ENCODE peak calls at places on chromosomes 4 and X, in four cellular contexts. J, I, Z and O are unnamed samples.
A peak's percentile ranks its signal among the peaks of the same experiment; 100 is the strongest.

GRCh38 chr4:64776820-64777219 is 367.6 kb upstream of the TECRL start:
- DNase-seq in J (no peak), I (no peak), Z (no peak), O (no peak)

GRCh38 chr4:122836941-122837340 is 10.3 kb downstream of the FGF2 start:
- DNase-seq in J (no peak), I (no peak), Z (peak; percentile 61), O (peak; percentile 86)

GRCh38 chr4:177444911-177445736 is 2.9 kb upstream of the AGA start:
- DNase-seq in J (no peak), I (no peak), Z (no peak), O (no peak)

GRCh38 chr4:176193126-176193525 is 2.3 kb downstream of the SPATA4 start:
- DNase-seq in J (no peak), I (no peak), Z (no peak), O (peak; percentile 89)

GRCh38 chr4:118816538-118817177 is 19.3 kb downstream of the SEC24D start:
- DNase-seq in J (no peak), I (no peak), Z (no peak), O (peak; percentile 11)

GRCh38 chr4:76016383-76016782 is 6.9 kb downstream of the CXCL10 start:
- DNase-seq in J (no peak), I (peak; percentile 30), Z (no peak), O (peak; percentile 59)

GRCh38 chr4:172042714-172043114 is 229.5 kb downstream of the GALNTL6 start:
- DNase-seq in J (no peak), I (no peak), Z (peak; percentile 6), O (peak; percentile 40)

GRCh38 chr4:45043916-45044315 is 317.6 kb upstream of the GNPDA2 start:
- DNase-seq in J (no peak), I (no peak), Z (no peak), O (no peak)

GRCh38 chr4:93467484-93468155 is 360.9 kb upstream of the ATOH1 start:
- DNase-seq in J (no peak), I (no peak), Z (no peak), O (peak; percentile 83)

GRCh38 chrX:9518896-9519295 is 54.0 kb downstream of the TBL1X start:
- DNase-seq in J (no peak), I (no peak), Z (no peak), O (no peak)

GRCh38 chrX:21725916-21726315 is 32.0 kb downstream of the SMPX start:
- DNase-seq in J (no peak), I (no peak), Z (no peak), O (no peak)

GRCh38 chrX:3663576-3664290 is 49.7 kb downstream of the PRKX start:
- DNase-seq in J (peak; percentile 49), I (no peak), Z (no peak), O (no peak)

GRCh38 chrX:30301203-30301602 is 8.0 kb downstream of the NR0B1 start:
- DNase-seq in J (no peak), I (no peak), Z (no peak), O (no peak)

GRCh38 chr4:93983133-93983532 is 154.6 kb downstream of the ATOH1 start:
- DNase-seq in J (peak; percentile 49), I (no peak), Z (no peak), O (no peak)

GRCh38 chr4:36168127-36168898 is 76.0 kb downstream of the ARAP2 start:
- DNase-seq in J (no peak), I (no peak), Z (no peak), O (peak; percentile 30)

GRCh38 chr4:6878451-6879059 is 31.1 kb upstream of the TBC1D14 start:
- DNase-seq in J (no peak), I (peak; percentile 5), Z (no peak), O (peak; percentile 89)

GRCh38 chrX:3176439-3176820 is 135.2 kb downstream of the ARSF start:
- DNase-seq in J (no peak), I (no peak), Z (no peak), O (no peak)

GRCh38 chrX:31272472-31272775 is 200.6 kb upstream of the FTHL17 start:
- DNase-seq in J (no peak), I (no peak), Z (no peak), O (no peak)

GRCh38 chrX:132219343-132219768 is at the start of gene RAP2C:
- DNase-seq in J (peak; percentile 76), I (no peak), Z (peak; percentile 82), O (peak; percentile 62)

GRCh38 chr4:176964116-176964691 is 171.5 kb upstream of the VEGFC start:
- DNase-seq in J (peak; percentile 1), I (peak; percentile 13), Z (peak; percentile 26), O (peak; percentile 44)

GRCh38 chr4:7759635-7760034 is 180.0 kb downstream of the AFAP1 start:
- DNase-seq in J (no peak), I (no peak), Z (no peak), O (no peak)

GRCh38 chr4:12399781-12400180 is 971.1 kb upstream of the HS3ST1 start:
- DNase-seq in J (no peak), I (no peak), Z (no peak), O (peak; percentile 77)

GRCh38 chr4:127781303-127782024 is 658 bp upstream of the HSPA4L start:
- DNase-seq in J (no peak), I (no peak), Z (no peak), O (no peak)

GRCh38 chr4:100016191-100016590 is 66.1 kb upstream of the H2AZ1 start:
- DNase-seq in J (no peak), I (no peak), Z (no peak), O (no peak)

GRCh38 chr4:158788608-158789007 is 19.8 kb downstream of the FNIP2 start:
- DNase-seq in J (no peak), I (no peak), Z (no peak), O (no peak)

GRCh38 chrX:29948653-29949052 is 266.7 kb upstream of the MAGEB2 start:
- DNase-seq in J (no peak), I (no peak), Z (no peak), O (no peak)

GRCh38 chrX:2751291-2751690 is 549 bp upstream of the XG start:
- DNase-seq in J (no peak), I (no peak), Z (no peak), O (no peak)

GRCh38 chr4:6701371-6701770 is 7.7 kb downstream of the S100P start:
- DNase-seq in J (no peak), I (no peak), Z (peak; percentile 32), O (no peak)

GRCh38 chrX:110491846-110492620 is 133.4 kb downstream of the RTL9 start:
- DNase-seq in J (no peak), I (no peak), Z (no peak), O (no peak)

GRCh38 chrX:71493111-71493613 is 39.7 kb upstream of the OGT start:
- DNase-seq in J (no peak), I (no peak), Z (no peak), O (peak; percentile 10)

GRCh38 chr4:98232202-98232601 is 29.0 kb upstream of the RAP1GDS1 start:
- DNase-seq in J (peak; percentile 3), I (no peak), Z (peak; percentile 9), O (peak; percentile 62)

GRCh38 chr4:142128529-142128928 is 492.1 kb downstream of the IL15 start:
- DNase-seq in J (no peak), I (no peak), Z (no peak), O (no peak)

GRCh38 chrX:68833855-68834331 is 5.1 kb downstream of the EFNB1 start:
- DNase-seq in J (peak; percentile 21), I (no peak), Z (no peak), O (peak; percentile 85)

GRCh38 chr4:22129454-22130075 is 181.0 kb upstream of the KCNIP4 start:
- DNase-seq in J (no peak), I (no peak), Z (peak; percentile 34), O (peak; percentile 54)

GRCh38 chr4:112939901-112940300 is 109.6 kb upstream of the ANK2 start:
- DNase-seq in J (no peak), I (no peak), Z (no peak), O (no peak)

GRCh38 chr4:10061650-10062415 is 40.5 kb upstream of the SLC2A9 start:
- DNase-seq in J (no peak), I (no peak), Z (no peak), O (peak; percentile 91)

GRCh38 chrX:93422693-93423092 is 250.7 kb downstream of the NAP1L3 start:
- DNase-seq in J (peak; percentile 1), I (no peak), Z (peak; percentile 20), O (peak; percentile 4)

GRCh38 chr4:3291969-3292570 is 751 bp upstream of the RGS12 start:
- DNase-seq in J (peak; percentile 4), I (no peak), Z (peak; percentile 42), O (peak; percentile 14)

GRCh38 chrX:137428777-137429564 is 137.0 kb upstream of the ZIC3 start:
- DNase-seq in J (no peak), I (no peak), Z (no peak), O (no peak)

DNA sequence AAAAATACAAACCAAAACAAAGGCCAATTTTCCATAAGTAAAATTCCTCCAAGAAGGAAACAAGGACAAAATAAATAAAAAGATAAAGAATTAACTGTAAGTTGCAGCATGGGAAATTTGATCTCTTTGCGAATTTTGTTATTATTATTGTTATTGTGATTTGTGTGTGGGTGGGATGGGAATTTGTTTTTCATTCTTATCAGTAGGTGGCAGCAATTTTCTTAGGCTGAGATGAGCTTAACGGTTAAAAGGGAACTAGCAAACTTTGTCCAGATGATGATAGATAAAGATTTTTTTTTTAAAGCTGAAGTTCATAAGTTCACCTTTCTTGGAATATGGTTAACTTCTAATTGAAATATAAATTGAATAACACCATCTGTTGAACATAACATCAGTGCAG is 83.2 kb upstream of the IL1RAPL2 start:
- DNase-seq in J (peak; percentile 1), I (no peak), Z (no peak), O (peak; percentile 13)
- TF ChIP-seq CTCF in J (peak; percentile 65), I (no peak), Z (peak; percentile 36), O (no peak)

DNA sequence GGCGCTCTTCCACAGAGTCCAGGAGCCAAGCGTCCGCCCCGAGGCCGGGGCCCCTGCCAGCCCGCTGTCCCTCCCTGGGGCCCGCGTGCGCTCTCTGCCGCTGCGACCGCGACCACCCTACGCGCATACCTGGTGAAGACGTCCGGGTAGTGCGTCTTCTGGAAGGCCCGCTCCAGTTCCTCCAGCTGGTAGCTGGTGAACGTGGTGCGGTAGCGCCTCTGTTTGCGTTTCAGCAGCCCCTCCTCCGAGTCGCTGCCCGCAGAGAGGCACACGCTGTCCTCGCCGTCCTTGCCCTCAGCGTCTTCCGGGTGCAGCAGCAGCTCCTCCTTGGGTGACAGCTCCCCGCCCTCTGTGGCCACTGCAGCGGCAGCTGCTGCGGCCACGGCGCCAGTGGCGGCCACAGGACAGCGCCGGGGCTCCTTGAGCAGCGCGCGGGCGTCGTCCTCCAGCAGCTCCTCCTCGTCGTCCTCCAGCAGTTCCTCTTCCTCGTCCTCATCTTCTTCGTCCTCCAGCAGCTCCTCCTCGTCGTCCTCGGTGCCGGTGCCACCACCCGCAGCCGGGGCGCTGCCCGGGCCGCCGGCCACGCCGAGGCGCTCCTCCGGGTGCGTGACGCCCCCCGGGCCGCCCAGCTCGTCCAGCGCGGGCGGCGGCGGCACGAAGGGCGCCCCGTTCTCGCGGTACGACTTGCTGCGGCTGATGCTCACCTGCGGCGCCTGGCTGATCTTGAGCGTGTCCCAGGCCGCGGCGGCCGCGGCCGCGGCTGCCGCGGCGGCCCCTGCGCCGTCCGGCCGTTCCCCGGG is 2.8 kb downstream of the ARX start:
- DNase-seq in J (no peak), I (no peak), Z (peak; percentile 35), O (no peak)
- H3K4me3 ChIP-seq in J (peak overlapping the region; percentile 40), I (no peak overlapping the region), Z (peak overlapping the region; percentile 74), O (no peak overlapping the region)

DNA sequence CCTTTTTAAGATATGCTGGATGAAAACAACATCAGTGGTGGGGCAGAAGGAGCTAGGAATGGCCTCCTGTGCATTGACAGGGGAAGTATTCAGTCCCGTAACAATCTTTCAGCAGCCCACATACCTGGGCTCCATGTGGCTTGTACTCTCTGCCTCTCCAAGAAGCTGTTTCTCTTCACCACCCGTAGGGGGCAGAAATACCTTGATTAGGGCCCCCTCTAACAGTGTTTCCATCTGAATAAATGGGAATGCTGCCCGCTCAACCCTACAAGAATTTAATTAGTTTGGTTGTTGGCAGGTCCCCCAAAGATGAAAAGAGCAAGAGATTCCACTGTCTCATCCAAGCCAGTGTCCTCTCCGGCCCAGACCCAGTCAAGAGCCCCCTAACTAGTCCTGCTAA is 155.2 kb downstream of the SMIM20 start:
- DNase-seq in J (peak; percentile 25), I (no peak), Z (peak; percentile 9), O (no peak)
- TF ChIP-seq CTCF in J (peak; percentile 70), I (peak; percentile 65), Z (peak; percentile 15), O (peak; percentile 24)

GRCh38 chr4:89056953-89057398 is at the start of gene FAM13A:
- DNase-seq in J (no peak), I (peak; percentile 65), Z (peak; percentile 94), O (peak; percentile 95)
- H3K4me3 ChIP-seq in J (no peak within 1 kb of the TSS), I (peak within 1 kb of the TSS; percentile 64), Z (peak within 1 kb of the TSS; percentile 57), O (peak within 1 kb of the TSS; percentile 25)